ENCODE peak calls at places on chromosome 18, in five cellular contexts. One of them, this sample, is unnamed.
A peak's percentile ranks its signal among the peaks of the same experiment; 100 is the strongest.

GRCh38 chr18:36811430-36811829 is 17.4 kb downstream of the TPGS2 start:
- DNase-seq in GM12878: no peak
- DNase-seq in K562: no peak
- DNase-seq in HepG2: no peak
- DNase-seq in SK-N-SH: no peak
- DNase-seq in this sample: no peak

GRCh38 chr18:76923485-76924085 is 101.2 kb downstream of the ZNF236 start:
- DNase-seq in GM12878: no peak
- DNase-seq in K562: peak; percentile 49
- DNase-seq in HepG2: peak; percentile 30
- DNase-seq in SK-N-SH: peak; percentile 27
- DNase-seq in this sample: peak; percentile 34

GRCh38 chr18:79852561-79853302 is 55.0 kb downstream of the KCNG2 start:
- DNase-seq in GM12878: no peak
- DNase-seq in K562: no peak
- DNase-seq in HepG2: peak; percentile 35
- DNase-seq in SK-N-SH: no peak
- DNase-seq in this sample: no peak

GRCh38 chr18:10518595-10519273 is 7.1 kb upstream of the NAPG start:
- DNase-seq in GM12878: no peak
- DNase-seq in K562: peak; percentile 33
- DNase-seq in HepG2: peak; percentile 16
- DNase-seq in SK-N-SH: peak; percentile 65
- DNase-seq in this sample: no peak

GRCh38 chr18:42568773-42569172 is 546.7 kb downstream of the RIT2 start:
- DNase-seq in GM12878: no peak
- DNase-seq in K562: no peak
- DNase-seq in HepG2: no peak
- DNase-seq in SK-N-SH: no peak
- DNase-seq in this sample: no peak

GRCh38 chr18:41872206-41872605 is 82.8 kb upstream of the PIK3C3 start:
- DNase-seq in GM12878: no peak
- DNase-seq in K562: no peak
- DNase-seq in HepG2: no peak
- DNase-seq in SK-N-SH: no peak
- DNase-seq in this sample: no peak

GRCh38 chr18:54086863-54087262 is 137.6 kb downstream of the MBD2 start:
- DNase-seq in GM12878: no peak
- DNase-seq in K562: no peak
- DNase-seq in HepG2: no peak
- DNase-seq in SK-N-SH: no peak
- DNase-seq in this sample: no peak

GRCh38 chr18:54127759-54128378 is 96.6 kb downstream of the MBD2 start:
- DNase-seq in GM12878: no peak
- DNase-seq in K562: peak; percentile 59
- DNase-seq in HepG2: peak; percentile 41
- DNase-seq in SK-N-SH: peak; percentile 55
- DNase-seq in this sample: peak; percentile 35

GRCh38 chr18:34921271-34921670 is 119.9 kb upstream of the MAPRE2 start:
- DNase-seq in GM12878: no peak
- DNase-seq in K562: no peak
- DNase-seq in HepG2: no peak
- DNase-seq in SK-N-SH: no peak
- DNase-seq in this sample: no peak

GRCh38 chr18:48546411-48546810 is 7.6 kb downstream of the CTIF start:
- DNase-seq in GM12878: no peak
- DNase-seq in K562: no peak
- DNase-seq in HepG2: no peak
- DNase-seq in SK-N-SH: no peak
- DNase-seq in this sample: no peak

GRCh38 chr18:48545690-48546365 is 7.0 kb downstream of the CTIF start:
- DNase-seq in GM12878: no peak
- DNase-seq in K562: peak; percentile 81
- DNase-seq in HepG2: no peak
- DNase-seq in SK-N-SH: peak; percentile 59
- DNase-seq in this sample: no peak

GRCh38 chr18:48544116-48544515 is 5.3 kb downstream of the CTIF start:
- DNase-seq in GM12878: no peak
- DNase-seq in K562: no peak
- DNase-seq in HepG2: no peak
- DNase-seq in SK-N-SH: no peak
- DNase-seq in this sample: no peak

GRCh38 chr18:48543228-48543627 is 4.4 kb downstream of the CTIF start:
- DNase-seq in GM12878: no peak
- DNase-seq in K562: peak; percentile 78
- DNase-seq in HepG2: peak; percentile 65
- DNase-seq in SK-N-SH: no peak
- DNase-seq in this sample: no peak

DNA sequence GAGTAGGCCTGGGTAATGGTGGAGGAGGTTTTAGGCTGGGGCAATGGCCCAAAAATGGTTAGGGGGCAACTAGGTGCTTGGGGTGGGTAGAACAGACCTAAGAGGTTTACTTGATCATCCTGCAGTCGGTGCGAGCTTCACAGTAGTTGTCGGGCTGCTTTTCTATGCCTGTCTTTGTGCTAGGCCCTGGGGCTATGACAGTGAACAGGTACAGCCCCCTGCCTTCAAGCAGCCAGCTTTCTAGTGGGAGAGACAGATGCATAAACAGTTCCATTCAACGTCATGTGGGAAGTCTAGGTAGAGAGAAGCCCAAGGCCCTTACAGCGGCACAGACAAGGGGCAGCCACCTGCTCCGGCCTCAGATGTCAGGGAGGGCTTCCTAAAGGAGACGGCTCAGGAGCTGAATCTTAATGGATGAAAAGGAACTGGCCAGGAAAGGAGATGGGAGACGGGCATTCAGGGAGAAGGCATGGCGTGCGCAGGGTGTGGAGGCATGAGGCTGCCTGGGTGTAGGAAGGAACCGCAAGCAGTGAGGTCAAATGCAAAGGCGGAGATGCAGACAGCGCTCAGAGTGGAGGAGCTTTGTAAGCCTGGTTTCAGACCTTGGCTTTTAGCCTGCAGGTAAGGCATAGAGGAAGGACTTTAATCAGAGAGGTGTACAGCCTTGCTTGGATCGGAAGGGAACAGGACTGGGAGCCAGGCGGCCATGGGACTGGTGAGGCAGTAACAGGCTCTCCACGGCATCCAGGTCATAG is 6.0 kb downstream of the CTIF start:
- DNase-seq in GM12878: no peak
- DNase-seq in K562: no peak
- DNase-seq in HepG2: no peak
- DNase-seq in SK-N-SH: no peak
- DNase-seq in this sample: no peak
- H3K4me1 ChIP-seq in GM12878: no peaks in the 10 kb centered on the region
- H3K4me1 ChIP-seq in K562: peaks cover 64% of the 10 kb centered on the region
- H3K4me1 ChIP-seq in HepG2: peaks cover 69% of the 10 kb centered on the region
- H3K4me1 ChIP-seq in SK-N-SH: peaks cover 53% of the 10 kb centered on the region
- H3K4me1 ChIP-seq in this sample: peaks cover 47% of the 10 kb centered on the region

DNA sequence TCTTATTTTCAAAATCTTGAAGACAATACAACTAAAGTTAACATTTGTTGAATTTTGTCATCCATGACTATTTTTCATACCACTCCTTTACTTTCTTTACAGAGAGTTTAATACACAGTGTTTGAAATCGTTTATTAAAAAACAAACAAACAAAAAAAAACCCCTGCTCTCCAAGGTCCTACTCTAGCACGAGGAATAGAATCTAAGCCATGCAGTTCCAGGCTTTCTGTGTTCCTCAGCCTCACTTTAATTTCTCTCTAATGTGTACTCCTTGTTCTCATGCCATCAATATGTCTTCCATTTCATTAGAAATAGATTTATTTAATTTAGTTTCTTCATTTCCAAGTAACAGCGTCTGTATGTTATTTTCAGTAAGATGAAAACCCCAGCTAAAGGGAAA is 381.2 kb upstream of the MC4R start:
- DNase-seq in GM12878: no peak
- DNase-seq in K562: no peak
- DNase-seq in HepG2: no peak
- DNase-seq in SK-N-SH: no peak
- DNase-seq in this sample: no peak
- TF ChIP-seq ZBTB33 in GM12878: no peak
- TF ChIP-seq ZBTB33 in K562: no peak
- TF ChIP-seq ZBTB33 in HepG2: no peak
- TF ChIP-seq ZBTB33 in SK-N-SH: no peak
- TF ChIP-seq ZBTB33 in this sample: no peak

DNA sequence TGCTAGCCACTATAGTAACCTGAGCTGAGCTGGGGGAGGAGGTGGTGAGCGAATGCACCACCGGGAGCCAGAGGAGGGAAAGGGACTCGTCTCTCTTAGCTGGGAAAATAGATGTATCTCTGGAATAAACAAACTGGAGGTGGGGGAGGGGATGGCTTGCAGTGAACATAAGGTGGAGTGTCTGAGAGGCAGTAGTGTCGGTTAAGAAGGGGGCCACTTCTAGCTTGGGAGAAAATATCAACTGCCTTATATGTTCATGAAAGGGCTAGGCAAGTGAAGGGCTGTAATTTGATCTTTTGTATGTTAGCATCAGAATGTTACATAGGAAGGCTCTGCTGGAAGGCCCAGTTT is 2.2 kb downstream of the SETBP1 start:
- DNase-seq in GM12878: no peak
- DNase-seq in K562: no peak
- DNase-seq in HepG2: no peak
- DNase-seq in SK-N-SH: no peak
- DNase-seq in this sample: no peak
- H3K4me1 ChIP-seq in GM12878: peaks cover 20% of the 10 kb centered on the region
- H3K4me1 ChIP-seq in K562: no peaks in the 10 kb centered on the region
- H3K4me1 ChIP-seq in HepG2: no peaks in the 10 kb centered on the region
- H3K4me1 ChIP-seq in SK-N-SH: peaks cover 32% of the 10 kb centered on the region
- H3K4me1 ChIP-seq in this sample: no peaks in the 10 kb centered on the region

GRCh38 chr18:24270937-24271380 is 126.7 kb downstream of the OSBPL1A start:
- DNase-seq in GM12878: no peak
- DNase-seq in K562: no peak
- DNase-seq in HepG2: no peak
- DNase-seq in SK-N-SH: no peak
- DNase-seq in this sample: no peak
- TF ChIP-seq ZBTB33 in GM12878: no peak
- TF ChIP-seq ZBTB33 in K562: no peak
- TF ChIP-seq ZBTB33 in HepG2: no peak
- TF ChIP-seq ZBTB33 in SK-N-SH: no peak
- TF ChIP-seq ZBTB33 in this sample: no peak

DNA sequence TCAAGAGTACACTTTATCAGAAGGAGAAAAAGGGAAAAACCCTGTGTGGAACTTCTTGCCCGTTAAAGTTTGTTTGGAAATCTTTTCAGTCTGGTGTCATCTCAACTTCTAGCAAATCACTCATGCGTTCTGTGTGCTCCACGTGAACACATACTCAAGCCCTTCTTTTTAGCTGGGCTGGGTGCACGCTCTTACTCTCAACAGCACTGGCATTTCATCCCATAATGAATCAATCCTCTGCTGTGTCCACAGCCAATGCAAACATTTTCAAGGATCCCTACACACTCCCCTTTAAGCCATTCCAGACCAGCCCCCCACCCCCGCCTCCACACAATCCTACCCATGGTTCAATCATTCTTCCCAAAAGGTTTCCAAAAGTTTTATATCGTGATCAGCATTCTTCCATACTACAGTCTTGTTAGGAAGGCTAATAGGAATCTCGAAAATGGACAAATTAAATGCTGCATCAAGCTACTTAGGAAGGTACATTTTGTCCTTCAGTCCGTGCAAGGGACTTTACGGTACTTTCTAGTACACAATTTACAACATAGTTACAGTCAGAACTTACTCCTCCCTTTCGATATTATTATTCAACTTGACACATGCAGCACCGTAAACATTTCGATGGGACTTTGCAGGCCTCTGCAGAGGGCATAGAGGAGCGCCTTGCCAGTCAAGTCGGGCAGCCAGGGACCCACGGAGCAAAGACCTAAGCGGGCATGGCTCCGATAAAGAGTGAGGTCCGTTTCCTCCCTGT is 1.5 kb downstream of the PTGR3 start:
- DNase-seq in GM12878: no peak
- DNase-seq in K562: peak; percentile 26
- DNase-seq in HepG2: peak; percentile 44
- DNase-seq in SK-N-SH: no peak
- DNase-seq in this sample: no peak
- H3K4me1 ChIP-seq in GM12878: peaks cover 1% of the 10 kb centered on the region
- H3K4me1 ChIP-seq in K562: peaks cover 10% of the 10 kb centered on the region
- H3K4me1 ChIP-seq in HepG2: peaks cover 25% of the 10 kb centered on the region
- H3K4me1 ChIP-seq in SK-N-SH: peaks cover 21% of the 10 kb centered on the region
- H3K4me1 ChIP-seq in this sample: peaks cover 13% of the 10 kb centered on the region

DNA sequence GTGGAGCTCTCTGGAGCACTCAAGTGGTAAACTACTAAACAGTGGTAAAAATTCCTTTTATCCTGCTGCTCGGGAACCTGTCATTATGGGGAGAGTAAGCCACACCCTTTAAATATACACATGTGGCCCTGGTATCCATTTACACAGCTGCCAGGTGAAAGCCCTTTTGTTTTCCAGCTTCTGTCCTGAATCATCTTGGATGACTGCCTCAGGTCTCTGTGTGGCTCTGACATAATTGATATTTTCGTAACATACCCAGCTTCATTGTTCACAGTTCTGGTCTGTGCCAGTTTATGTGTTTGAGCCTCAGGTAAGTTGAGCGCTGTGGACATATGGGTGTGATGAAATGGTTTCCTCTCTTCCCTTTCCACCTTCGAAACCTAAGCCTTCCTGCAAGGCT is 15.7 kb upstream of the TTC39C start:
- DNase-seq in GM12878: no peak
- DNase-seq in K562: no peak
- DNase-seq in HepG2: peak; percentile 68
- DNase-seq in SK-N-SH: no peak
- DNase-seq in this sample: peak; percentile 23
- TF ChIP-seq ZBTB33 in GM12878: no peak
- TF ChIP-seq ZBTB33 in K562: no peak
- TF ChIP-seq ZBTB33 in HepG2: no peak
- TF ChIP-seq ZBTB33 in SK-N-SH: no peak
- TF ChIP-seq ZBTB33 in this sample: no peak

GRCh38 chr18:13376298-13376840 is 157.8 kb downstream of the LDLRAD4 start:
- DNase-seq in GM12878: no peak
- DNase-seq in K562: no peak
- DNase-seq in HepG2: no peak
- DNase-seq in SK-N-SH: no peak
- DNase-seq in this sample: no peak
- H3K4me1 ChIP-seq in GM12878: peaks cover 37% of the 10 kb centered on the region
- H3K4me1 ChIP-seq in K562: no peaks in the 10 kb centered on the region
- H3K4me1 ChIP-seq in HepG2: peaks cover 9% of the 10 kb centered on the region
- H3K4me1 ChIP-seq in SK-N-SH: peaks cover 15% of the 10 kb centered on the region
- H3K4me1 ChIP-seq in this sample: peaks cover 20% of the 10 kb centered on the region

GRCh38 chr18:49778826-49779465 is 34.4 kb downstream of the ACAA2 start:
- DNase-seq in GM12878: peak; percentile 27
- DNase-seq in K562: no peak
- DNase-seq in HepG2: no peak
- DNase-seq in SK-N-SH: no peak
- DNase-seq in this sample: no peak
- TF ChIP-seq ZBTB33 in GM12878: no peak
- TF ChIP-seq ZBTB33 in K562: no peak
- TF ChIP-seq ZBTB33 in HepG2: no peak
- TF ChIP-seq ZBTB33 in SK-N-SH: no peak
- TF ChIP-seq ZBTB33 in this sample: no peak

GRCh38 chr18:45772081-45772480 is 48.1 kb downstream of the SLC14A1 start:
- DNase-seq in GM12878: no peak
- DNase-seq in K562: no peak
- DNase-seq in HepG2: no peak
- DNase-seq in SK-N-SH: no peak
- DNase-seq in this sample: no peak
- H3K4me1 ChIP-seq in GM12878: peaks cover 4% of the 10 kb centered on the region
- H3K4me1 ChIP-seq in K562: no peaks in the 10 kb centered on the region
- H3K4me1 ChIP-seq in HepG2: no peaks in the 10 kb centered on the region
- H3K4me1 ChIP-seq in SK-N-SH: peaks cover 10% of the 10 kb centered on the region
- H3K4me1 ChIP-seq in this sample: peaks cover 5% of the 10 kb centered on the region